ENCODE peak calls at places on chromosomes 5 and 9, in eight cellular contexts. One of them, this sample, is unnamed.

GRCh38 chr9:109319631-109320233 is 1.1 kb downstream of the EPB41L4B start:
- DNase-seq in heart left ventricle: no peak
- DNase-seq in sigmoid colon: no peak
- DNase-seq in stimulated activated CD8-positive, alpha-beta memory T cell treated with anti-CD3 and anti-CD28 coated beads, Interleukin-4, amount 100 ng/mL, for 4 hours: no peak
- DNase-seq in activated T-helper 1 cell treated with Interleukin-2 at 50 U/mL for 16 hours: no peak
- DNase-seq in SW480: no peak
- DNase-seq in mucosa of descending colon: peak
- DNase-seq in ureter: no peak
- DNase-seq in this sample: peak

GRCh38 chr9:137149942-137150484 is 11.1 kb downstream of the GRIN1 start:
- DNase-seq in heart left ventricle: no peak
- DNase-seq in sigmoid colon: no peak
- DNase-seq in stimulated activated CD8-positive, alpha-beta memory T cell treated with anti-CD3 and anti-CD28 coated beads, Interleukin-4, amount 100 ng/mL, for 4 hours: no peak
- DNase-seq in activated T-helper 1 cell treated with Interleukin-2 at 50 U/mL for 16 hours: no peak
- DNase-seq in SW480: no peak
- DNase-seq in mucosa of descending colon: no peak
- DNase-seq in ureter: no peak
- DNase-seq in this sample: peak

GRCh38 chr5:40603378-40603777 is 76.3 kb upstream of the PTGER4 start:
- DNase-seq in heart left ventricle: no peak
- DNase-seq in sigmoid colon: no peak
- DNase-seq in stimulated activated CD8-positive, alpha-beta memory T cell treated with anti-CD3 and anti-CD28 coated beads, Interleukin-4, amount 100 ng/mL, for 4 hours: no peak
- DNase-seq in activated T-helper 1 cell treated with Interleukin-2 at 50 U/mL for 16 hours: no peak
- DNase-seq in SW480: no peak
- DNase-seq in mucosa of descending colon: no peak
- DNase-seq in ureter: no peak
- DNase-seq in this sample: no peak

GRCh38 chr5:74864823-74865222 is 1.4 kb downstream of the FAM169A start:
- DNase-seq in heart left ventricle: no peak
- DNase-seq in sigmoid colon: no peak
- DNase-seq in stimulated activated CD8-positive, alpha-beta memory T cell treated with anti-CD3 and anti-CD28 coated beads, Interleukin-4, amount 100 ng/mL, for 4 hours: no peak
- DNase-seq in activated T-helper 1 cell treated with Interleukin-2 at 50 U/mL for 16 hours: no peak
- DNase-seq in SW480: no peak
- DNase-seq in mucosa of descending colon: no peak
- DNase-seq in ureter: no peak
- DNase-seq in this sample: no peak

GRCh38 chr9:86788456-86788855 is 158.8 kb downstream of the GAS1 start:
- DNase-seq in heart left ventricle: no peak
- DNase-seq in sigmoid colon: no peak
- DNase-seq in stimulated activated CD8-positive, alpha-beta memory T cell treated with anti-CD3 and anti-CD28 coated beads, Interleukin-4, amount 100 ng/mL, for 4 hours: no peak
- DNase-seq in activated T-helper 1 cell treated with Interleukin-2 at 50 U/mL for 16 hours: no peak
- DNase-seq in SW480: no peak
- DNase-seq in mucosa of descending colon: no peak
- DNase-seq in ureter: no peak
- DNase-seq in this sample: no peak

GRCh38 chr5:33043598-33043997 is 332.5 kb downstream of the NPR3 start:
- DNase-seq in heart left ventricle: no peak
- DNase-seq in sigmoid colon: no peak
- DNase-seq in stimulated activated CD8-positive, alpha-beta memory T cell treated with anti-CD3 and anti-CD28 coated beads, Interleukin-4, amount 100 ng/mL, for 4 hours: no peak
- DNase-seq in activated T-helper 1 cell treated with Interleukin-2 at 50 U/mL for 16 hours: no peak
- DNase-seq in SW480: no peak
- DNase-seq in mucosa of descending colon: no peak
- DNase-seq in ureter: no peak
- DNase-seq in this sample: no peak

GRCh38 chr5:35404701-35405100 is 174.4 kb upstream of the PRLR start:
- DNase-seq in heart left ventricle: no peak
- DNase-seq in sigmoid colon: no peak
- DNase-seq in stimulated activated CD8-positive, alpha-beta memory T cell treated with anti-CD3 and anti-CD28 coated beads, Interleukin-4, amount 100 ng/mL, for 4 hours: no peak
- DNase-seq in activated T-helper 1 cell treated with Interleukin-2 at 50 U/mL for 16 hours: no peak
- DNase-seq in SW480: no peak
- DNase-seq in mucosa of descending colon: no peak
- DNase-seq in ureter: no peak
- DNase-seq in this sample: no peak

GRCh38 chr9:137241490-137242328 is 622 bp downstream of the TUBB4B start:
- DNase-seq in heart left ventricle: peak
- DNase-seq in sigmoid colon: peak
- DNase-seq in stimulated activated CD8-positive, alpha-beta memory T cell treated with anti-CD3 and anti-CD28 coated beads, Interleukin-4, amount 100 ng/mL, for 4 hours: peak
- DNase-seq in activated T-helper 1 cell treated with Interleukin-2 at 50 U/mL for 16 hours: peak
- DNase-seq in SW480: no peak
- DNase-seq in mucosa of descending colon: peak
- DNase-seq in ureter: no peak
- DNase-seq in this sample: peak

GRCh38 chr5:86979801-86980510 is 287.7 kb upstream of the RASA1 start:
- DNase-seq in heart left ventricle: no peak
- DNase-seq in sigmoid colon: no peak
- DNase-seq in stimulated activated CD8-positive, alpha-beta memory T cell treated with anti-CD3 and anti-CD28 coated beads, Interleukin-4, amount 100 ng/mL, for 4 hours: no peak
- DNase-seq in activated T-helper 1 cell treated with Interleukin-2 at 50 U/mL for 16 hours: no peak
- DNase-seq in SW480: peak
- DNase-seq in mucosa of descending colon: no peak
- DNase-seq in ureter: no peak
- DNase-seq in this sample: peak

GRCh38 chr9:72588336-72588735 is 66.9 kb downstream of the TMC1 start:
- DNase-seq in heart left ventricle: no peak
- DNase-seq in sigmoid colon: peak
- DNase-seq in stimulated activated CD8-positive, alpha-beta memory T cell treated with anti-CD3 and anti-CD28 coated beads, Interleukin-4, amount 100 ng/mL, for 4 hours: no peak
- DNase-seq in activated T-helper 1 cell treated with Interleukin-2 at 50 U/mL for 16 hours: no peak
- DNase-seq in SW480: no peak
- DNase-seq in mucosa of descending colon: no peak
- DNase-seq in ureter: no peak
- DNase-seq in this sample: no peak

GRCh38 chr5:41083306-41083705 is 12.2 kb upstream of the MROH2B start:
- DNase-seq in heart left ventricle: no peak
- DNase-seq in sigmoid colon: no peak
- DNase-seq in stimulated activated CD8-positive, alpha-beta memory T cell treated with anti-CD3 and anti-CD28 coated beads, Interleukin-4, amount 100 ng/mL, for 4 hours: no peak
- DNase-seq in activated T-helper 1 cell treated with Interleukin-2 at 50 U/mL for 16 hours: no peak
- DNase-seq in SW480: no peak
- DNase-seq in mucosa of descending colon: no peak
- DNase-seq in ureter: no peak
- DNase-seq in this sample: no peak

GRCh38 chr9:29437515-29437914 is 1864.2 kb upstream of the C9orf72 start:
- DNase-seq in heart left ventricle: no peak
- DNase-seq in sigmoid colon: no peak
- DNase-seq in stimulated activated CD8-positive, alpha-beta memory T cell treated with anti-CD3 and anti-CD28 coated beads, Interleukin-4, amount 100 ng/mL, for 4 hours: no peak
- DNase-seq in activated T-helper 1 cell treated with Interleukin-2 at 50 U/mL for 16 hours: no peak
- DNase-seq in SW480: no peak
- DNase-seq in mucosa of descending colon: no peak
- DNase-seq in ureter: no peak
- DNase-seq in this sample: no peak

GRCh38 chr5:10192309-10192708 is 57.4 kb downstream of the ATPSCKMT start:
- DNase-seq in heart left ventricle: no peak
- DNase-seq in sigmoid colon: no peak
- DNase-seq in stimulated activated CD8-positive, alpha-beta memory T cell treated with anti-CD3 and anti-CD28 coated beads, Interleukin-4, amount 100 ng/mL, for 4 hours: no peak
- DNase-seq in activated T-helper 1 cell treated with Interleukin-2 at 50 U/mL for 16 hours: no peak
- DNase-seq in SW480: no peak
- DNase-seq in mucosa of descending colon: no peak
- DNase-seq in ureter: no peak
- DNase-seq in this sample: no peak

GRCh38 chr9:89605181-89606048 is 603 bp downstream of the GADD45G start:
- DNase-seq in heart left ventricle: peak
- DNase-seq in sigmoid colon: peak
- DNase-seq in stimulated activated CD8-positive, alpha-beta memory T cell treated with anti-CD3 and anti-CD28 coated beads, Interleukin-4, amount 100 ng/mL, for 4 hours: peak
- DNase-seq in activated T-helper 1 cell treated with Interleukin-2 at 50 U/mL for 16 hours: peak
- DNase-seq in SW480: peak
- DNase-seq in mucosa of descending colon: peak
- DNase-seq in ureter: peak
- DNase-seq in this sample: no peak

GRCh38 chr5:62708481-62709325 is 130.1 kb downstream of the LRRC70 start:
- DNase-seq in heart left ventricle: no peak
- DNase-seq in sigmoid colon: no peak
- DNase-seq in stimulated activated CD8-positive, alpha-beta memory T cell treated with anti-CD3 and anti-CD28 coated beads, Interleukin-4, amount 100 ng/mL, for 4 hours: no peak
- DNase-seq in activated T-helper 1 cell treated with Interleukin-2 at 50 U/mL for 16 hours: no peak
- DNase-seq in SW480: no peak
- DNase-seq in mucosa of descending colon: no peak
- DNase-seq in ureter: no peak
- DNase-seq in this sample: no peak

GRCh38 chr9:120402741-120403542 is 177.0 kb downstream of the CDK5RAP2 start:
- DNase-seq in heart left ventricle: no peak
- DNase-seq in sigmoid colon: peak
- DNase-seq in stimulated activated CD8-positive, alpha-beta memory T cell treated with anti-CD3 and anti-CD28 coated beads, Interleukin-4, amount 100 ng/mL, for 4 hours: no peak
- DNase-seq in activated T-helper 1 cell treated with Interleukin-2 at 50 U/mL for 16 hours: no peak
- DNase-seq in SW480: peak
- DNase-seq in mucosa of descending colon: no peak
- DNase-seq in ureter: peak
- DNase-seq in this sample: no peak

GRCh38 chr5:37869221-37869620 is 29.4 kb upstream of the GDNF start:
- DNase-seq in heart left ventricle: no peak
- DNase-seq in sigmoid colon: no peak
- DNase-seq in stimulated activated CD8-positive, alpha-beta memory T cell treated with anti-CD3 and anti-CD28 coated beads, Interleukin-4, amount 100 ng/mL, for 4 hours: no peak
- DNase-seq in activated T-helper 1 cell treated with Interleukin-2 at 50 U/mL for 16 hours: no peak
- DNase-seq in SW480: no peak
- DNase-seq in mucosa of descending colon: no peak
- DNase-seq in ureter: no peak
- DNase-seq in this sample: no peak

GRCh38 chr5:134477462-134478245 is 47.8 kb upstream of the JADE2 start:
- DNase-seq in heart left ventricle: no peak
- DNase-seq in sigmoid colon: no peak
- DNase-seq in stimulated activated CD8-positive, alpha-beta memory T cell treated with anti-CD3 and anti-CD28 coated beads, Interleukin-4, amount 100 ng/mL, for 4 hours: no peak
- DNase-seq in activated T-helper 1 cell treated with Interleukin-2 at 50 U/mL for 16 hours: no peak
- DNase-seq in SW480: no peak
- DNase-seq in mucosa of descending colon: no peak
- DNase-seq in ureter: no peak
- DNase-seq in this sample: no peak

This sample was measured in GM12865.